ENCODE peak calls at places on chromosomes 11 and 22, in eight cellular contexts. C is lower lobe of right lung, H is pancreas, T is endodermal cell, R is heart left ventricle, U is lower leg skin, E is right atrium auricular region, W is prostate gland. N is an unnamed sample.

GRCh38 chr11:11020747-11021149 is 162.9 kb upstream of the ZBED5 start:
- DNase-seq in T (no peak), E (no peak), R (no peak), H (no peak), C (no peak), W (no peak), U (no peak), N (no peak)

GRCh38 chr11:60925685-60926267 is 1.5 kb downstream of the TMEM132A start:
- DNase-seq in E (no peak), W (no peak), U (no peak), C (no peak), T (no peak), R (no peak), H (no peak), N (peak)

GRCh38 chr11:33802414-33802950 is 28.2 kb upstream of the FBXO3 start:
- DNase-seq in E (no peak), R (no peak), U (peak), W (peak), T (peak), H (peak), C (no peak), N (peak)

GRCh38 chr11:61908730-61909622 is 8.4 kb downstream of the RAB3IL1 start:
- DNase-seq in C (peak), E (no peak), R (peak), H (peak), U (no peak), T (no peak), W (no peak), N (no peak)

GRCh38 chr11:88016392-88017020 is 158.7 kb downstream of the RAB38 start:
- DNase-seq in E (peak), W (peak), H (no peak), C (no peak), T (peak), R (no peak), U (peak), N (peak)

GRCh38 chr22:42399315-42400271 is 32.6 kb downstream of the NFAM1 start:
- DNase-seq in R (no peak), U (peak), H (no peak), E (no peak), T (peak), C (no peak), W (no peak), N (no peak)

GRCh38 chr22:48309115-48309705 is 1518.5 kb downstream of the BRD1 start:
- DNase-seq in C (no peak), R (no peak), U (no peak), T (no peak), E (peak), W (no peak), H (no peak), N (no peak)

GRCh38 chr11:46391578-46392420 is at the start of gene CHRM4:
- DNase-seq in H (peak), C (no peak), T (peak), U (no peak), R (no peak), W (no peak), E (no peak), N (no peak)

GRCh38 chr11:8339592-8340022 is 75.9 kb upstream of the LMO1 start:
- DNase-seq in U (no peak), T (peak), C (no peak), H (no peak), W (no peak), R (peak), E (no peak), N (no peak)

GRCh38 chr11:33716236-33716635 is 15.6 kb upstream of the C11orf91 start:
- DNase-seq in E (no peak), R (no peak), U (no peak), H (no peak), C (no peak), W (no peak), T (no peak), N (no peak)

GRCh38 chr11:46404476-46405017 is 13.0 kb upstream of the CHRM4 start:
- DNase-seq in R (no peak), U (no peak), E (no peak), H (no peak), W (no peak), T (no peak), C (no peak), N (no peak)

GRCh38 chr22:19941365-19942070 is at the start of the genes COMT and TXNRD2:
- DNase-seq in W (peak), U (no peak), C (peak), E (no peak), R (peak), T (no peak), H (peak), N (no peak)

GRCh38 chr11:86003654-86004053 is 65.2 kb downstream of the PICALM start:
- DNase-seq in E (no peak), R (no peak), T (no peak), U (no peak), H (no peak), W (no peak), C (no peak), N (no peak)

GRCh38 chr11:726278-726915 is 20.4 kb downstream of the EPS8L2 start:
- DNase-seq in C (peak), U (no peak), W (peak), R (peak), T (peak), E (no peak), H (peak), N (no peak)

GRCh38 chr11:932435-932834 is 6.8 kb downstream of the AP2A2 start:
- DNase-seq in W (no peak), T (no peak), U (no peak), H (no peak), C (no peak), R (no peak), E (no peak), N (no peak)

GRCh38 chr11:21295508-21295907 is 626.1 kb downstream of the NELL1 start:
- DNase-seq in W (no peak), E (no peak), H (no peak), T (no peak), R (no peak), U (no peak), C (no peak), N (no peak)

GRCh38 chr22:20241579-20242392 is 26.3 kb downstream of the RTN4R start:
- DNase-seq in T (no peak), U (no peak), E (no peak), H (no peak), W (no peak), R (no peak), C (no peak), N (no peak)

GRCh38 chr11:121610706-121611105 is 157.9 kb upstream of the SORL1-AS1 start:
- DNase-seq in U (no peak), T (no peak), C (no peak), W (no peak), R (no peak), E (no peak), H (no peak), N (no peak)

GRCh38 chr11:12321217-12321937 is 56.0 kb upstream of the PARVA start:
- DNase-seq in U (no peak), T (no peak), E (no peak), W (no peak), R (no peak), H (no peak), C (no peak), N (no peak)

GRCh38 chr11:35242412-35242811 is 103.4 kb downstream of the CD44 start:
- DNase-seq in H (no peak), T (no peak), U (no peak), E (no peak), C (no peak), R (no peak), W (no peak), N (no peak)

GRCh38 chr11:94507485-94507884 is 4.8 kb upstream of the C11orf97 start:
- DNase-seq in T (no peak), C (no peak), H (no peak), U (no peak), R (no peak), W (no peak), E (no peak), N (no peak)

GRCh38 chr11:73314121-73314948 is 6.3 kb downstream of the ARHGEF17 start:
- DNase-seq in C (peak), H (no peak), R (peak), U (no peak), W (no peak), E (peak), T (peak), N (no peak)

GRCh38 chr11:73313652-73314051 is 5.6 kb downstream of the ARHGEF17 start:
- DNase-seq in T (no peak), C (no peak), E (no peak), W (no peak), R (no peak), U (no peak), H (no peak), N (no peak)

GRCh38 chr11:73311394-73311869 is 3.4 kb downstream of the ARHGEF17 start:
- DNase-seq in R (no peak), H (no peak), W (no peak), T (no peak), E (no peak), C (no peak), U (no peak), N (no peak)

GRCh38 chr11:73312036-73312435 is 4.0 kb downstream of the ARHGEF17 start:
- DNase-seq in T (no peak), U (no peak), R (no peak), C (no peak), H (no peak), E (no peak), W (no peak), N (no peak)

DNA sequence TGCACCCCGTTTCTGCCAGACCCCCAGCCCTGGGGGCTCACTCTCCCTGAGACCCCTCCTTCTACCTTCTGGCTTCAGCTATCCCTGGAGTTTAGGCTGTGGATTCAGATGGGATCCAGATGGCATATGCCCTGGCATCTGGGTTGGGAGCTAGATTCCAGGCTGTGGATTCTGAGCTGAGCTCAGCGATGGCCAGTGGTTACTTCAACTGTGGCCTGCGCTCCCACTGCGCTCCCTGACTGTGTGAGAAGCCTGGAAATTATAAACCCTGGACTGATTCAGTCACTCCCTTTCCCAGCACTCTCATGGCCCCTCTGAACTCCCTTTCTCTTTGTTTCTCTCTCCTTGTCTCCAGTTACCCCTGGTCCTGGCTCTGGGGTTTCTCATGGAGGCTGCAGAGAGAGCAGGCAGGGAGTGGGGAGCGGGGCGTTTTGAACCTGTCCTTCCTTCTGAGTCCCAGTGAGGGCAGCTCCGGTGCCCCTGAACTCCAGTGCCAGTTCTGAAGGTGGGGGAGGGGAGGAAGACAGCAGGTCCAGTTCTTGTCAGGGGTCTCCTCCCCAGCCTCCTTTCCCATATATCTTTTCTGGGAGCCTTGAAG is 4.8 kb downstream of the ARHGEF17 start:
- DNase-seq in H (no peak), T (no peak), U (no peak), E (no peak), C (no peak), R (no peak), W (no peak), N (no peak)
- H3K4me3 ChIP-seq in H (no peak), T (peak), U (no peak), E (peak), C (peak), R (peak), W (peak), N (peak)

GRCh38 chr11:66313321-66314185 is 3.3 kb downstream of the CD248 start:
- DNase-seq in T (peak), C (peak), R (peak), H (no peak), U (no peak), W (no peak), E (no peak), N (no peak)

GRCh38 chr11:66314561-66315497 is 2.0 kb downstream of the CD248 start:
- DNase-seq in R (peak), T (no peak), C (no peak), E (no peak), W (no peak), U (no peak), H (no peak), N (no peak)

GRCh38 chr11:66315498-66315885 is 1.4 kb downstream of the CD248 start:
- DNase-seq in U (no peak), H (no peak), E (no peak), T (no peak), R (peak), W (no peak), C (no peak), N (no peak)

GRCh38 chr11:66312549-66313320 is 4.1 kb downstream of the CD248 start:
- DNase-seq in U (peak), T (peak), C (peak), H (peak), E (peak), W (peak), R (peak), N (peak)

DNA sequence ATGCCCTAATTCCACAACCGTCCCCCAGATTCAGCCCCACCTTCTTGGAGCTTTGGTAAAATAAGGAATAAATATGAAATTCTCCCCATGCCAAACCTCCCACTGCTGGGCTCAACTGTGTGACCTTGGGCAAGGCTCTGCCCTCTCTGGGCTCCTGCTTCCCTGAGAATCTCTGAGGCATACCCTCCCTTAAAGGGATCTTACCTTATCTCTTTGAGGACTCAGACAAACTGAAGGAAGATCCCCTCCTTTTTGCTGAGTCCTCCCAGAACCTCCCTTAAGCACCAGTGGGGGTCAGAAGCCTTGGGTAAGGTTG is 2.7 kb downstream of the CD248 start:
- DNase-seq in U (no peak), H (no peak), E (no peak), W (no peak), C (no peak), T (no peak), R (no peak), N (no peak)
- H3K4me3 ChIP-seq in U (no peak), H (no peak), E (peak), W (no peak), C (peak), T (no peak), R (no peak), N (peak)

DNA sequence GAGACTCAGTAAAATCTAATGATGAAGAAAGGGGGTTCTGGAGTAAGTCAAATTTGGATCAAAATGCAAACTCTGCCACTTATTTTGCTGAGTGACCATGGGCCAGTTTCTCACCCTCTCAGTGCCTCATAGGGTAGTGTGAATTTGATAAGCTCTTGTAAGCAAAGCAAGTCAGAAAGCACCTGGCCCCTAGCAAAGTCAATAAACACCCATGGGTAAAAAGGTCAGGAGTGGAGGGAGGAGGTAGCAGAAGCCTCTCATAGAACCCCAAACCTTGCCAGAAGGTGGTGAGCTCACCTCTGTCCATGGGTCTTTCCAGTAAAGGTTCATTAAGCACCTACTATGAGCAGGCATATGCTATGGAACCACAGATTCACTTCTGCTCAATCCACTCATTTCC is 18.5 kb upstream of the CACNG2 start:
- DNase-seq in U (no peak), H (no peak), W (no peak), T (no peak), C (no peak), R (no peak), E (no peak), N (no peak)
- H3K4me3 ChIP-seq in U (no peak), H (no peak), W (no peak), T (no peak), C (no peak), R (no peak), E (no peak), N (no peak)

GRCh38 chr22:38191115-38191514 is 9.5 kb upstream of the PLA2G6 start:
- DNase-seq in W (no peak), E (no peak), H (no peak), T (no peak), U (no peak), C (no peak), R (no peak), N (no peak)
- H3K4me3 ChIP-seq in W (no peak), E (no peak), H (no peak), T (no peak), U (no peak), C (no peak), R (no peak), N (no peak)

DNA sequence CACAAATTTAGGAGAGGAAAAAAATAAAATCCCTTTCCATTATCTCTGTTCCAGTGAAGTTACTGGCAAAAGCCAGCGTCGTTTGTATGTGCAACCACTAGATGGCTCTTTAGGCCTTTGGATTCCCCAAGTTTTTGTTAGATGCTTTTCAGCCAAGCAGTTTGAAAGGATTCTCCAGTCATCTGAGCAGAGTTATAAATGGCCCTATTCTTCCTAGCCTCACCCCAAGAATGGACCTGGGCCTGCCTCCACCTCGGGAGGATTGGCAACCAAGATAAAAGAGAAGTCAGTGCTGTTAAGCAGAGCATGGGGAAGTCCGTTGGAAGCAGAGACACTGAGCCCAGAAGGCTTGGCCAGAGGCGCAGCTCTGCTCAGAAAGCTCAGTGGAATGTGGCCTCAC is 15.4 kb downstream of the FAM181B start:
- DNase-seq in E (no peak), U (no peak), T (peak), W (no peak), H (no peak), R (no peak), C (no peak), N (peak)
- H3K4me3 ChIP-seq in E (no peak), U (no peak), T (no peak), W (no peak), H (no peak), R (no peak), C (no peak), N (no peak)

GRCh38 chr22:33002035-33002434 is 56.1 kb downstream of the SYN3 start:
- DNase-seq in H (no peak), U (no peak), C (no peak), W (no peak), E (no peak), R (no peak), T (no peak), N (no peak)

GRCh38 chr22:32998373-32998772 is 59.8 kb downstream of the SYN3 start:
- DNase-seq in W (no peak), T (no peak), H (no peak), U (no peak), E (peak), R (no peak), C (no peak), N (no peak)

GRCh38 chr22:32999039-32999861 is 58.9 kb downstream of the SYN3 start:
- DNase-seq in R (no peak), U (no peak), W (no peak), T (no peak), C (no peak), E (peak), H (no peak), N (no peak)

GRCh38 chr22:32997295-32997694 is 60.9 kb downstream of the SYN3 start:
- DNase-seq in H (no peak), E (peak), T (no peak), C (peak), W (no peak), R (no peak), U (no peak), N (no peak)

GRCh38 chr22:33000342-33001280 is 57.6 kb downstream of the SYN3 start:
- DNase-seq in W (peak), C (peak), R (peak), H (peak), U (peak), T (peak), E (peak), N (no peak)
- H3K4me3 ChIP-seq in W (no peak), C (no peak), R (no peak), H (no peak), U (no peak), T (no peak), E (no peak), N (no peak)

GRCh38 chr11:69013009-69013951 is at the start of gene MRGPRF:
- DNase-seq in E (peak), R (peak), H (no peak), W (no peak), C (peak), T (peak), U (peak), N (no peak)
- H3K4me3 ChIP-seq in E (peak), R (peak), H (no peak), W (peak), C (peak), T (peak), U (peak), N (peak)